ENCODE peak calls at places on chromosomes 5 and 9, in five cellular contexts. G is OCI-LY7, Y is mammary epithelial cell, M is hepatocyte, K is HepG2. L is an unnamed sample.
A peak's percentile ranks its signal among the peaks of the same experiment; 100 is the strongest.

GRCh38 chr5:177103523-177104253 is 17.0 kb downstream of the FGFR4 start:
- DNase-seq in Y (no peak), G (no peak), K (no peak), M (no peak), L (no peak)

GRCh38 chr9:96232539-96233241 is 69.3 kb downstream of the HSD17B3 start:
- DNase-seq in Y (peak; percentile 45), M (peak; percentile 82), K (peak; percentile 41), G (peak; percentile 34), L (peak; percentile 60)

GRCh38 chr5:163569284-163569683 is 63.9 kb downstream of the MAT2B start:
- DNase-seq in K (no peak), M (no peak), G (no peak), Y (peak; percentile 22), L (peak; percentile 48)

GRCh38 chr5:173707392-173707791 is 90.9 kb upstream of the BOD1 start:
- DNase-seq in G (peak; percentile 91), M (no peak), Y (peak; percentile 84), K (no peak), L (no peak)

GRCh38 chr5:132207783-132208182 is 19.9 kb downstream of the P4HA2 start:
- DNase-seq in K (no peak), Y (no peak), G (no peak), M (no peak), L (peak; percentile 37)

GRCh38 chr5:118486647-118487046 is 501.7 kb downstream of the DTWD2 start:
- DNase-seq in M (peak; percentile 7), G (no peak), Y (no peak), K (no peak), L (peak; percentile 36)

GRCh38 chr5:164600166-164600715 is 1094.8 kb downstream of the MAT2B start:
- DNase-seq in G (no peak), K (no peak), Y (peak; percentile 30), M (peak; percentile 10), L (no peak)

GRCh38 chr5:141402553-141403328 is at the start of gene PCDHGA9:
- DNase-seq in M (no peak), G (no peak), K (no peak), Y (peak; percentile 15), L (no peak)

GRCh38 chr5:103561670-103562069 is 919 bp downstream of the NUDT12 start:
- DNase-seq in M (no peak), Y (peak; percentile 20), K (no peak), G (no peak), L (no peak)

GRCh38 chr9:107190031-107190935 is 92.8 kb upstream of the RAD23B start:
- DNase-seq in Y (peak; percentile 76), M (no peak), K (peak; percentile 29), G (no peak), L (no peak)

GRCh38 chr5:149559712-149560111 is 8.5 kb upstream of the CSNK1A1 start:
- DNase-seq in Y (no peak), K (no peak), G (no peak), M (no peak), L (no peak)

GRCh38 chr5:159208508-159209437 is 580 bp downstream of the RNF145 start:
- DNase-seq in K (peak; percentile 9), M (peak; percentile 64), Y (no peak), G (peak; percentile 19), L (peak; percentile 75)

GRCh38 chr9:86562691-86563090 is 208.5 kb upstream of the TUT7 start:
- DNase-seq in G (no peak), K (no peak), Y (no peak), M (no peak), L (no peak)

GRCh38 chr5:37892571-37892970 is 52.7 kb upstream of the GDNF start:
- DNase-seq in K (no peak), Y (no peak), M (peak; percentile 14), G (no peak), L (no peak)

GRCh38 chr9:89639367-89639795 is 34.6 kb downstream of the GADD45G start:
- DNase-seq in K (no peak), Y (no peak), G (no peak), M (no peak), L (no peak)

GRCh38 chr5:59826996-59827395 is 66.5 kb downstream of the PDE4D start:
- DNase-seq in M (no peak), K (no peak), Y (no peak), G (no peak), L (no peak)

GRCh38 chr5:81202652-81203051 is 30.5 kb upstream of the CKMT2 start:
- DNase-seq in K (no peak), G (no peak), Y (no peak), M (no peak), L (no peak)

GRCh38 chr9:137389428-137389746 is 33.6 kb downstream of the EXD3 start:
- DNase-seq in G (no peak), Y (no peak), M (no peak), K (no peak), L (no peak)

GRCh38 chr5:175842947-175843793 is 28.2 kb upstream of the CPLX2 start:
- DNase-seq in Y (peak; percentile 35), K (peak; percentile 78), G (no peak), M (peak; percentile 73), L (peak; percentile 65)

GRCh38 chr5:159331099-159331973 is 1.0 kb upstream of the IL12B start:
- DNase-seq in G (peak; percentile 73), K (no peak), M (peak; percentile 79), Y (no peak), L (peak; percentile 69)

GRCh38 chr5:31611002-31611401 is 27.9 kb upstream of the PDZD2 start:
- DNase-seq in G (no peak), M (no peak), Y (no peak), K (no peak), L (no peak)

GRCh38 chr9:112361602-112362001 is 18.3 kb upstream of the HSDL2 start:
- DNase-seq in M (peak; percentile 69), Y (peak; percentile 29), K (peak; percentile 37), G (peak; percentile 68), L (peak; percentile 53)

GRCh38 chr5:148805323-148806290 is 20.8 kb upstream of the ADRB2 start:
- DNase-seq in K (no peak), M (no peak), Y (peak; percentile 36), G (peak; percentile 40), L (no peak)

GRCh38 chr5:30392897-30393296 is 800.6 kb upstream of the CDH6 start:
- DNase-seq in Y (no peak), M (peak; percentile 6), G (no peak), K (no peak), L (no peak)

GRCh38 chr5:68137451-68138190 is 77.9 kb upstream of the PIK3R1 start:
- DNase-seq in G (no peak), K (no peak), M (no peak), Y (no peak), L (no peak)

GRCh38 chr5:135244620-135245021 is 154.4 kb downstream of the MACROH2A1 start:
- DNase-seq in M (no peak), Y (no peak), K (no peak), G (no peak), L (no peak)

GRCh38 chr5:133250527-133250926 is 198.7 kb downstream of the HSPA4 start:
- DNase-seq in M (no peak), G (peak; percentile 30), K (no peak), Y (no peak), L (no peak)

GRCh38 chr5:104048231-104048630 is 485.6 kb upstream of the NUDT12 start:
- DNase-seq in K (no peak), G (no peak), Y (no peak), M (no peak), L (no peak)

GRCh38 chr5:90279091-90279490 is 130.5 kb downstream of the CETN3 start:
- DNase-seq in G (no peak), Y (no peak), K (no peak), M (no peak), L (no peak)

GRCh38 chr5:172395483-172395882 is 58.8 kb downstream of the SH3PXD2B start:
- DNase-seq in M (no peak), G (no peak), K (no peak), Y (no peak), L (no peak)

GRCh38 chr5:172385164-172385563 is 69.2 kb downstream of the SH3PXD2B start:
- DNase-seq in Y (no peak), M (no peak), G (no peak), K (no peak), L (no peak)

GRCh38 chr5:172385661-172386187 is 68.6 kb downstream of the SH3PXD2B start:
- DNase-seq in G (no peak), K (no peak), Y (no peak), M (no peak), L (no peak)

DNA sequence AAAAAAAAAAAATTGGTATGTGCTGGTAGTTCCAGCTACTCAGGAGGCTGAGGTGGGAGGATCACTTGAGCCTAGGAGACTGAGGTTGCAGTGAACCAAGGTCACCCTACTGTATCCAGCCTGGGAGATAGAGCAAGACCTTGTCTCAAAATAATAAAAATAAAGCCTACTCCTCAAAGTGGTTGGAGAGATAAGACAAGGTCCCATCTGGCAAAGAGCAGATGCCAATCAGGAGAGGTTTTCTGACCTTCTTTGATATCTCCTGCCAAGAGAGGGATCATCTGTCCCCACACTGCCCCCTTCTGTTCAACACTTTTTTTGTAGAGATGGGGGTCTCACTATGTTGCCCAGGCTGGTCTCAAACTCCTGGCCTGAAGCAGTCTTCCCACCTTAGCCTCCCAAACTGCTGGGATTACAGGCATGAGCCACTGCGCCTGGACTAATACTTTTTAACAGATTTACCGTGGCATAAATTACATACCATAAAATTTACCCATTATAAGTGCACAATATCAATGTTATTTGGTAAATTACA is 64.7 kb downstream of the SH3PXD2B start:
- DNase-seq in G (no peak), Y (no peak), K (no peak), M (no peak), L (no peak)
- TF ChIP-seq CTCF in G (peak; percentile 44), Y (no peak), K (peak; percentile 41), M (no peak), L (no peak)

GRCh38 chr5:421901-422300 is 21.1 kb upstream of the EXOC3 start:
- DNase-seq in M (no peak), G (no peak), Y (no peak), K (no peak), L (no peak)

GRCh38 chr5:420632-421286 is 22.2 kb upstream of the EXOC3 start:
- DNase-seq in G (no peak), M (no peak), Y (no peak), K (no peak), L (no peak)

GRCh38 chr5:422323-423232 is 20.4 kb upstream of the EXOC3 start:
- DNase-seq in Y (no peak), K (no peak), G (no peak), M (no peak), L (no peak)

GRCh38 chr5:419970-420369 is 23.0 kb upstream of the EXOC3 start:
- DNase-seq in K (no peak), Y (no peak), M (no peak), G (no peak), L (no peak)

GRCh38 chr5:421287-421880 is 21.6 kb upstream of the EXOC3 start:
- DNase-seq in Y (no peak), K (no peak), G (no peak), M (no peak), L (no peak)
- H4K20me1 ChIP-seq in Y (no peaks in the 10 kb centered on the region), K (no peaks in the 10 kb centered on the region), G (no peaks in the 10 kb centered on the region), M (no peaks in the 10 kb centered on the region), L (no peaks in the 10 kb centered on the region)

GRCh38 chr5:138849882-138850281 is 25.3 kb downstream of the LRRTM2 start:
- DNase-seq in M (no peak), K (no peak), G (no peak), Y (no peak), L (no peak)
- H3K79me2 ChIP-seq in M (peaks cover 100% of the 10 kb centered on the region), K (peaks cover 15% of the 10 kb centered on the region), G (no peaks in the 10 kb centered on the region), Y (peaks cover 93% of the 10 kb centered on the region), L (peaks cover 96% of the 10 kb centered on the region)

DNA sequence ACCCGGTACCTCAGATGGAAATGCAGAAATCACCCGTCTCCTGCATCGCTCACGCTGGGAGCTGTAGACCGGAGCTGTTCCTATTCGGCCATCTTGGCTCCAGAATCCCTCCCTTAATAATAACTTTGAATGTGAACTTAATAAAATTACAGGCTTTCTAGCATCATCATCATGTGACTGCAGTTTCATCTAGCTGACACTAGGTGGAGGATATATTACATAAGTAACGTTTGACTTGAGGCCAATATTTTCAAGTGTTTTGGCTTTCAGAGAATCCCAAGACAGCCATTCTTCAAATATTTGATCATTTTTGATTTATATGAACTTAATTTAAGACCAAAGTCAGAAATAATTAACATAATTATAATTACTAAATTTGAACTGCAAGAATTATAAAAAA is 474.9 kb upstream of the CDH10 start:
- DNase-seq in Y (no peak), M (peak; percentile 59), G (peak; percentile 14), K (peak; percentile 1), L (no peak)
- TF ChIP-seq CTCF in Y (peak; percentile 21), M (peak; percentile 53), G (peak; percentile 66), K (no peak), L (peak; percentile 49)